ENCODE peak calls at places on chromosomes 16 and 17, in four cellular contexts. Q, P, E and X are unnamed samples.

GRCh38 chr16:11386791-11387546 is 41.7 kb downstream of the RMI2 start:
- DNase-seq in Q (peak; percentile 78), P (no peak), E (no peak), X (peak; percentile 30)

GRCh38 chr16:66964049-66964448 is 3.0 kb downstream of the CES3 start:
- DNase-seq in Q (no peak), P (no peak), E (no peak), X (no peak)

GRCh38 chr17:75011788-75012319 is 616 bp upstream of the MRPL58 start:
- DNase-seq in Q (no peak), P (no peak), E (no peak), X (no peak)

GRCh38 chr17:4900231-4901107 is 1.1 kb downstream of the C17orf107 start:
- DNase-seq in Q (no peak), P (peak; percentile 41), E (no peak), X (no peak)

GRCh38 chr17:72122668-72123495 is 2.1 kb downstream of the SOX9 start:
- DNase-seq in Q (no peak), P (no peak), E (peak; percentile 31), X (peak; percentile 44)

GRCh38 chr16:84382396-84382795 is 14.1 kb downstream of the ATP2C2 start:
- DNase-seq in Q (no peak), P (no peak), E (no peak), X (no peak)

GRCh38 chr16:3099395-3099731 is 269 bp upstream of the ZSCAN10 start:
- DNase-seq in Q (no peak), P (no peak), E (no peak), X (no peak)

GRCh38 chr16:3510410-3510809 is 9.6 kb downstream of the CLUAP1 start:
- DNase-seq in Q (no peak), P (no peak), E (no peak), X (no peak)

GRCh38 chr16:5412721-5413120 is 315.1 kb upstream of the EEF2KMT start:
- DNase-seq in Q (no peak), P (no peak), E (no peak), X (no peak)

GRCh38 chr17:18257268-18257681 is 1.3 kb downstream of the FLII start:
- DNase-seq in Q (no peak), P (no peak), E (no peak), X (peak; percentile 59)

GRCh38 chr16:85626191-85626951 is 13.2 kb downstream of the GSE1 start:
- DNase-seq in Q (no peak), P (no peak), E (no peak), X (no peak)

GRCh38 chr17:12977008-12977751 is 40.6 kb downstream of the ELAC2 start:
- DNase-seq in Q (no peak), P (no peak), E (no peak), X (no peak)

GRCh38 chr17:17724991-17725852 is 44.0 kb downstream of the RAI1 start:
- DNase-seq in Q (no peak), P (no peak), E (no peak), X (no peak)

GRCh38 chr16:31223044-31223443 is 6.1 kb upstream of the PYDC1 start:
- DNase-seq in Q (no peak), P (no peak), E (no peak), X (no peak)

GRCh38 chr16:50265260-50265659 is 1.1 kb upstream of the ADCY7 start:
- DNase-seq in Q (peak; percentile 62), P (no peak), E (no peak), X (peak; percentile 27)

GRCh38 chr17:40062347-40063033 is at the start of gene THRA:
- DNase-seq in Q (peak; percentile 81), P (peak; percentile 66), E (no peak), X (peak; percentile 63)

GRCh38 chr17:19020016-19020415 is 15.5 kb upstream of the FAM83G start:
- DNase-seq in Q (no peak), P (no peak), E (no peak), X (no peak)

GRCh38 chr16:56848056-56848936 is 16.7 kb upstream of the SLC12A3 start:
- DNase-seq in Q (no peak), P (no peak), E (no peak), X (no peak)

GRCh38 chr17:79183221-79184158 is 108.9 kb downstream of the ENGASE start:
- DNase-seq in Q (no peak), P (peak; percentile 6), E (no peak), X (no peak)

GRCh38 chr16:85850344-85850880 is 48.5 kb upstream of the IRF8 start:
- DNase-seq in Q (no peak), P (no peak), E (no peak), X (no peak)

GRCh38 chr16:20744922-20745440 is 3.4 kb upstream of the THUMPD1 start:
- DNase-seq in Q (no peak), P (no peak), E (no peak), X (no peak)

GRCh38 chr17:54807331-54807730 is 93.3 kb upstream of the TOM1L1 start:
- DNase-seq in Q (no peak), P (no peak), E (no peak), X (no peak)